ENCODE peak calls at places on chromosomes 4 and X, in ten cellular contexts. One of them, this sample, is unnamed.
A peak's percentile ranks its signal among the peaks of the same experiment; 100 is the strongest.

GRCh38 chr4:30726090-30726668 is 6.0 kb downstream of the PCDH7 start:
- DNase-seq in activated CD4-positive, alpha-beta T cell treated with anti-CD3 and anti-CD28 coated beads, Interleukin-2, amount 50 U/mL, for 1 hour: no peak
- DNase-seq in astrocyte of the spinal cord: no peak
- DNase-seq in ovary: no peak
- DNase-seq in Calu3: no peak
- DNase-seq in HCEC 1CT: no peak
- DNase-seq in immature natural killer cell: no peak
- DNase-seq in NK-92 treated with Interleukin-12 subunit alpha and Interleukin-12 subunit beta, amount 100 ng/mL, for 24 hours: no peak
- DNase-seq in KBM-7: no peak
- DNase-seq in NCI-H1092 treated with DMSO at 0.1 percent for 48 hours: no peak
- DNase-seq in this sample: no peak

GRCh38 chr4:475962-476361 is 23.0 kb downstream of the ZNF721 start:
- DNase-seq in activated CD4-positive, alpha-beta T cell treated with anti-CD3 and anti-CD28 coated beads, Interleukin-2, amount 50 U/mL, for 1 hour: no peak
- DNase-seq in astrocyte of the spinal cord: no peak
- DNase-seq in ovary: no peak
- DNase-seq in Calu3: no peak
- DNase-seq in HCEC 1CT: no peak
- DNase-seq in immature natural killer cell: no peak
- DNase-seq in NK-92 treated with Interleukin-12 subunit alpha and Interleukin-12 subunit beta, amount 100 ng/mL, for 24 hours: no peak
- DNase-seq in KBM-7: no peak
- DNase-seq in NCI-H1092 treated with DMSO at 0.1 percent for 48 hours: no peak
- DNase-seq in this sample: no peak

GRCh38 chrX:13965531-13965930 is 64.2 kb downstream of the GEMIN8 start:
- DNase-seq in activated CD4-positive, alpha-beta T cell treated with anti-CD3 and anti-CD28 coated beads, Interleukin-2, amount 50 U/mL, for 1 hour: no peak
- DNase-seq in astrocyte of the spinal cord: no peak
- DNase-seq in ovary: no peak
- DNase-seq in Calu3: no peak
- DNase-seq in HCEC 1CT: no peak
- DNase-seq in immature natural killer cell: no peak
- DNase-seq in NK-92 treated with Interleukin-12 subunit alpha and Interleukin-12 subunit beta, amount 100 ng/mL, for 24 hours: no peak
- DNase-seq in KBM-7: no peak
- DNase-seq in NCI-H1092 treated with DMSO at 0.1 percent for 48 hours: no peak
- DNase-seq in this sample: no peak

GRCh38 chr4:154415313-154415712 is 76.3 kb downstream of the DCHS2 start:
- DNase-seq in activated CD4-positive, alpha-beta T cell treated with anti-CD3 and anti-CD28 coated beads, Interleukin-2, amount 50 U/mL, for 1 hour: no peak
- DNase-seq in astrocyte of the spinal cord: no peak
- DNase-seq in ovary: no peak
- DNase-seq in Calu3: no peak
- DNase-seq in HCEC 1CT: no peak
- DNase-seq in immature natural killer cell: no peak
- DNase-seq in NK-92 treated with Interleukin-12 subunit alpha and Interleukin-12 subunit beta, amount 100 ng/mL, for 24 hours: no peak
- DNase-seq in KBM-7: no peak
- DNase-seq in NCI-H1092 treated with DMSO at 0.1 percent for 48 hours: no peak
- DNase-seq in this sample: no peak

GRCh38 chrX:22300130-22300529 is 27.4 kb downstream of the CBLL2 start:
- DNase-seq in activated CD4-positive, alpha-beta T cell treated with anti-CD3 and anti-CD28 coated beads, Interleukin-2, amount 50 U/mL, for 1 hour: no peak
- DNase-seq in astrocyte of the spinal cord: peak; percentile 71
- DNase-seq in ovary: no peak
- DNase-seq in Calu3: peak; percentile 1
- DNase-seq in HCEC 1CT: peak; percentile 42
- DNase-seq in immature natural killer cell: no peak
- DNase-seq in NK-92 treated with Interleukin-12 subunit alpha and Interleukin-12 subunit beta, amount 100 ng/mL, for 24 hours: peak; percentile 28
- DNase-seq in KBM-7: peak; percentile 43
- DNase-seq in NCI-H1092 treated with DMSO at 0.1 percent for 48 hours: peak; percentile 80
- DNase-seq in this sample: peak; percentile 52

GRCh38 chr4:138562544-138562961 is 320.4 kb upstream of the SLC7A11 start:
- DNase-seq in activated CD4-positive, alpha-beta T cell treated with anti-CD3 and anti-CD28 coated beads, Interleukin-2, amount 50 U/mL, for 1 hour: no peak
- DNase-seq in astrocyte of the spinal cord: peak; percentile 74
- DNase-seq in ovary: no peak
- DNase-seq in Calu3: no peak
- DNase-seq in HCEC 1CT: no peak
- DNase-seq in immature natural killer cell: no peak
- DNase-seq in NK-92 treated with Interleukin-12 subunit alpha and Interleukin-12 subunit beta, amount 100 ng/mL, for 24 hours: no peak
- DNase-seq in KBM-7: no peak
- DNase-seq in NCI-H1092 treated with DMSO at 0.1 percent for 48 hours: no peak
- DNase-seq in this sample: peak; percentile 72

GRCh38 chrX:133698298-133698697 is 283.0 kb upstream of the GPC4 start:
- DNase-seq in activated CD4-positive, alpha-beta T cell treated with anti-CD3 and anti-CD28 coated beads, Interleukin-2, amount 50 U/mL, for 1 hour: no peak
- DNase-seq in astrocyte of the spinal cord: peak; percentile 53
- DNase-seq in ovary: no peak
- DNase-seq in Calu3: peak; percentile 26
- DNase-seq in HCEC 1CT: no peak
- DNase-seq in immature natural killer cell: no peak
- DNase-seq in NK-92 treated with Interleukin-12 subunit alpha and Interleukin-12 subunit beta, amount 100 ng/mL, for 24 hours: no peak
- DNase-seq in KBM-7: no peak
- DNase-seq in NCI-H1092 treated with DMSO at 0.1 percent for 48 hours: peak; percentile 3
- DNase-seq in this sample: peak; percentile 49

GRCh38 chrX:103063918-103064434 is at the start of gene BEX1:
- DNase-seq in activated CD4-positive, alpha-beta T cell treated with anti-CD3 and anti-CD28 coated beads, Interleukin-2, amount 50 U/mL, for 1 hour: no peak
- DNase-seq in astrocyte of the spinal cord: peak; percentile 3
- DNase-seq in ovary: peak; percentile 76
- DNase-seq in Calu3: peak; percentile 51
- DNase-seq in HCEC 1CT: peak; percentile 70
- DNase-seq in immature natural killer cell: no peak
- DNase-seq in NK-92 treated with Interleukin-12 subunit alpha and Interleukin-12 subunit beta, amount 100 ng/mL, for 24 hours: no peak
- DNase-seq in KBM-7: no peak
- DNase-seq in NCI-H1092 treated with DMSO at 0.1 percent for 48 hours: peak; percentile 94
- DNase-seq in this sample: peak; percentile 61

GRCh38 chrX:17860179-17860780 is 818 bp downstream of the RAI2 start:
- DNase-seq in activated CD4-positive, alpha-beta T cell treated with anti-CD3 and anti-CD28 coated beads, Interleukin-2, amount 50 U/mL, for 1 hour: no peak
- DNase-seq in astrocyte of the spinal cord: no peak
- DNase-seq in ovary: peak; percentile 50
- DNase-seq in Calu3: no peak
- DNase-seq in HCEC 1CT: no peak
- DNase-seq in immature natural killer cell: no peak
- DNase-seq in NK-92 treated with Interleukin-12 subunit alpha and Interleukin-12 subunit beta, amount 100 ng/mL, for 24 hours: no peak
- DNase-seq in KBM-7: peak; percentile 5
- DNase-seq in NCI-H1092 treated with DMSO at 0.1 percent for 48 hours: peak; percentile 16
- DNase-seq in this sample: peak; percentile 3

GRCh38 chrX:138463476-138463875 is 248.0 kb downstream of the FGF13 start:
- DNase-seq in activated CD4-positive, alpha-beta T cell treated with anti-CD3 and anti-CD28 coated beads, Interleukin-2, amount 50 U/mL, for 1 hour: no peak
- DNase-seq in astrocyte of the spinal cord: no peak
- DNase-seq in ovary: no peak
- DNase-seq in Calu3: no peak
- DNase-seq in HCEC 1CT: no peak
- DNase-seq in immature natural killer cell: no peak
- DNase-seq in NK-92 treated with Interleukin-12 subunit alpha and Interleukin-12 subunit beta, amount 100 ng/mL, for 24 hours: no peak
- DNase-seq in KBM-7: no peak
- DNase-seq in NCI-H1092 treated with DMSO at 0.1 percent for 48 hours: no peak
- DNase-seq in this sample: no peak

GRCh38 chr4:151227731-151228130 is 49.2 kb upstream of the PRSS48 start:
- DNase-seq in activated CD4-positive, alpha-beta T cell treated with anti-CD3 and anti-CD28 coated beads, Interleukin-2, amount 50 U/mL, for 1 hour: no peak
- DNase-seq in astrocyte of the spinal cord: peak; percentile 86
- DNase-seq in ovary: peak; percentile 56
- DNase-seq in Calu3: no peak
- DNase-seq in HCEC 1CT: peak; percentile 72
- DNase-seq in immature natural killer cell: no peak
- DNase-seq in NK-92 treated with Interleukin-12 subunit alpha and Interleukin-12 subunit beta, amount 100 ng/mL, for 24 hours: no peak
- DNase-seq in KBM-7: no peak
- DNase-seq in NCI-H1092 treated with DMSO at 0.1 percent for 48 hours: no peak
- DNase-seq in this sample: peak; percentile 97

GRCh38 chr4:159446266-159446976 is 343.5 kb downstream of the RAPGEF2 start:
- DNase-seq in activated CD4-positive, alpha-beta T cell treated with anti-CD3 and anti-CD28 coated beads, Interleukin-2, amount 50 U/mL, for 1 hour: no peak
- DNase-seq in astrocyte of the spinal cord: peak; percentile 80
- DNase-seq in ovary: no peak
- DNase-seq in Calu3: peak; percentile 22
- DNase-seq in HCEC 1CT: peak; percentile 67
- DNase-seq in immature natural killer cell: peak; percentile 25
- DNase-seq in NK-92 treated with Interleukin-12 subunit alpha and Interleukin-12 subunit beta, amount 100 ng/mL, for 24 hours: peak; percentile 0
- DNase-seq in KBM-7: peak; percentile 66
- DNase-seq in NCI-H1092 treated with DMSO at 0.1 percent for 48 hours: peak; percentile 64
- DNase-seq in this sample: peak; percentile 81

GRCh38 chr4:151173751-151174325 is 74.4 kb downstream of the RPS3A start:
- DNase-seq in activated CD4-positive, alpha-beta T cell treated with anti-CD3 and anti-CD28 coated beads, Interleukin-2, amount 50 U/mL, for 1 hour: no peak
- DNase-seq in astrocyte of the spinal cord: peak; percentile 62
- DNase-seq in ovary: peak; percentile 51
- DNase-seq in Calu3: no peak
- DNase-seq in HCEC 1CT: no peak
- DNase-seq in immature natural killer cell: no peak
- DNase-seq in NK-92 treated with Interleukin-12 subunit alpha and Interleukin-12 subunit beta, amount 100 ng/mL, for 24 hours: no peak
- DNase-seq in KBM-7: no peak
- DNase-seq in NCI-H1092 treated with DMSO at 0.1 percent for 48 hours: no peak
- DNase-seq in this sample: peak; percentile 51